ENCODE peak calls at places on chromosomes 7 and 10, in nine cellular contexts. V is cardiac fibroblast, B is GM12865, U is left lung, M is A673, A is spleen, D is neural progenitor cell, G is fibroblast of pulmonary artery, K is nephron progenitor cell. F is an unnamed sample.

GRCh38 chr10:23512355-23513058 is 73.6 kb downstream of the OTUD1 start:
- DNase-seq in V (peak), B (no peak), U (peak), M (peak), A (no peak), D (no peak), G (peak), K (no peak), F (no peak)

GRCh38 chr7:76023002-76023401 is 24.8 kb downstream of the STYXL1 start:
- DNase-seq in V (no peak), B (no peak), U (peak), M (no peak), A (no peak), D (no peak), G (no peak), K (no peak), F (no peak)

GRCh38 chr10:132836832-132837540 is 51.0 kb upstream of the NKX6-2 start:
- DNase-seq in V (peak), B (no peak), U (no peak), M (peak), A (peak), D (peak), G (peak), K (peak), F (peak)

GRCh38 chr7:79282051-79282694 is 171.3 kb downstream of the MAGI2 start:
- DNase-seq in V (peak), B (no peak), U (no peak), M (peak), A (no peak), D (peak), G (peak), K (peak), F (no peak)

GRCh38 chr10:130409931-130410330 is 273.7 kb downstream of the GLRX3 start:
- DNase-seq in V (no peak), B (no peak), U (no peak), M (no peak), A (no peak), D (no peak), G (no peak), K (no peak), F (no peak)

GRCh38 chr7:43637114-43637806 is 54.4 kb downstream of the STK17A start:
- DNase-seq in V (peak), B (no peak), U (no peak), M (peak), A (no peak), D (no peak), G (no peak), K (no peak), F (no peak)

GRCh38 chr10:85902046-85902445 is 464.5 kb downstream of the GRID1 start:
- DNase-seq in V (no peak), B (no peak), U (no peak), M (peak), A (no peak), D (no peak), G (peak), K (no peak), F (no peak)

GRCh38 chr10:128060341-128060851 is 65.8 kb downstream of the MKI67 start:
- DNase-seq in V (no peak), B (no peak), U (peak), M (no peak), A (peak), D (no peak), G (no peak), K (no peak), F (no peak)

GRCh38 chr10:46254467-46254866 is 32.3 kb upstream of the ANTXRL start:
- DNase-seq in V (no peak), B (no peak), U (no peak), M (no peak), A (no peak), D (no peak), G (no peak), K (no peak), F (no peak)

GRCh38 chr7:36726311-36726710 is 2.0 kb upstream of the AOAH start:
- DNase-seq in V (no peak), B (no peak), U (no peak), M (no peak), A (no peak), D (no peak), G (no peak), K (no peak), F (no peak)

GRCh38 chr10:91493313-91493712 is 83.2 kb downstream of the HECTD2 start:
- DNase-seq in V (peak), B (peak), U (no peak), M (peak), A (no peak), D (peak), G (peak), K (no peak), F (no peak)

GRCh38 chr7:102122026-102122425 is 164.6 kb upstream of the SH2B2 start:
- DNase-seq in V (peak), B (peak), U (no peak), M (peak), A (no peak), D (no peak), G (peak), K (no peak), F (no peak)

GRCh38 chr7:152865461-152865860 is 105.9 kb downstream of the ACTR3B start:
- DNase-seq in V (no peak), B (no peak), U (no peak), M (no peak), A (no peak), D (no peak), G (no peak), K (no peak), F (no peak)

GRCh38 chr7:103564416-103564815 is 118.4 kb upstream of the SLC26A5 start:
- DNase-seq in V (no peak), B (no peak), U (no peak), M (no peak), A (no peak), D (no peak), G (no peak), K (no peak), F (no peak)

GRCh38 chr7:135512135-135512887 is 2.4 kb upstream of the CNOT4 start:
- DNase-seq in V (peak), B (peak), U (no peak), M (peak), A (no peak), D (peak), G (peak), K (no peak), F (no peak)

GRCh38 chr7:83119002-83119358 is 43.7 kb downstream of the PCLO start:
- DNase-seq in V (no peak), B (no peak), U (no peak), M (no peak), A (no peak), D (no peak), G (no peak), K (no peak), F (no peak)

GRCh38 chr10:47311193-47311899 is 10.9 kb upstream of the GDF2 start:
- DNase-seq in V (no peak), B (no peak), U (no peak), M (no peak), A (peak), D (no peak), G (peak), K (no peak), F (no peak)

GRCh38 chr10:133044502-133044901 is 43.2 kb upstream of the ADGRA1 start:
- DNase-seq in V (peak), B (no peak), U (no peak), M (no peak), A (no peak), D (no peak), G (peak), K (peak), F (no peak)

GRCh38 chr10:114624941-114625780 is 32.9 kb downstream of the ABLIM1 start:
- DNase-seq in V (peak), B (no peak), U (no peak), M (no peak), A (no peak), D (no peak), G (no peak), K (no peak), F (no peak)

GRCh38 chr7:98251251-98251843 is 685 bp downstream of the TECPR1 start:
- DNase-seq in V (peak), B (peak), U (peak), M (no peak), A (peak), D (no peak), G (peak), K (no peak), F (no peak)

GRCh38 chr10:132035476-132035875 is 30.3 kb upstream of the JAKMIP3 start:
- DNase-seq in V (no peak), B (no peak), U (no peak), M (no peak), A (peak), D (no peak), G (no peak), K (no peak), F (no peak)

GRCh38 chr10:42836771-42837468 is 54.3 kb downstream of the BMS1 start:
- DNase-seq in V (peak), B (no peak), U (no peak), M (peak), A (no peak), D (no peak), G (peak), K (no peak), F (no peak)

GRCh38 chr7:37320840-37321468 is 127.7 kb downstream of the ELMO1 start:
- DNase-seq in V (no peak), B (no peak), U (no peak), M (no peak), A (no peak), D (no peak), G (no peak), K (no peak), F (no peak)

GRCh38 chr10:96614515-96614914 is 27.7 kb upstream of the TM9SF3 start:
- DNase-seq in V (peak), B (no peak), U (no peak), M (peak), A (no peak), D (no peak), G (peak), K (no peak), F (no peak)

GRCh38 chr10:120891367-120891766 is 40.2 kb downstream of the WDR11 start:
- DNase-seq in V (peak), B (no peak), U (no peak), M (peak), A (no peak), D (no peak), G (peak), K (no peak), F (no peak)

GRCh38 chr10:128437786-128438350 is 311.6 kb upstream of the MKI67 start:
- DNase-seq in V (no peak), B (no peak), U (no peak), M (no peak), A (no peak), D (no peak), G (no peak), K (no peak), F (no peak)

GRCh38 chr10:9608592-9608991 is 1409.1 kb upstream of the CELF2 start:
- DNase-seq in V (peak), B (no peak), U (no peak), M (no peak), A (no peak), D (no peak), G (peak), K (no peak), F (no peak)
- TF ChIP-seq CTCF in V (peak), B (peak), U (no peak), M (peak), A (no peak), D (peak), G (peak), K (peak), F (peak)

DNA sequence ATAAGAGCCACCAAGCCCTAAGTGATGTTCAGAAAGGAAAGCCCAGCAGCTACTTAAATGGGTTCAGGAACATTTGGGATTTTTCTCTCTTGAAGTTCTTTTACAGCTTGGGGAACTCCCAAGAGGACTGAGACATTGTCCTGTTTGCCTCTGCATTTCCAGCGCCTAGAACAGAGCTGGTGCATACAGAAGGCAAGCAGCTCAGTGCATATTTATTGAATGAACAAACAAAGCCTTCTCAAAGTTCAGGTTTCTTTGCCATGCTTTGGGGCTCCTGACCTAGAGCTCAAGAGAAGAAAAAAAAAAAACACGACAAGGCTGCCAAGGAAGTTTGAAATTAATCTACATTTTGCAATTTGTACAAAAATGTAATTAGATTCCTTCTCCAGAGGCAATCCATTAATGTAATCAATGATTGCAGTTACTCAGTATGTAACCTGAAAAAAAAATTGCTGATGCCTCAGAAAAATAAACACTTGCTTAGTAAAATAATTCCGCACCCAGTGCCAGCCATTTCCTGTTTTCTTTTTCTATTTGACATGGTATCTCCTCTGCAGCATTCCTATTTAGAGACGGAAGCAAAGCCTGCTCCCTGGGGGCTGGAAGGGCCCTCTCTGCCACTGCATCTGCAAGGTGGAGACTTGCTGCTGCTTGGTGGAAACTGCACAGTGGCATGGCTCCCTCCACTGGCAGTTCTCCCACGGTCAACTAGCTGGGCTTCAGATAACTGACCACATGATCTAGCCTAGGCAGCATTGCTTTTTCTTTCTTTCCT is 157.3 kb downstream of the TMEM178B start:
- DNase-seq in V (peak), B (peak), U (no peak), M (peak), A (no peak), D (peak), G (peak), K (peak), F (no peak)
- TF ChIP-seq CTCF in V (no peak), B (peak), U (no peak), M (peak), A (no peak), D (peak), G (no peak), K (peak), F (peak)

GRCh38 chr7:158445421-158446175 is 142.0 kb downstream of the PTPRN2 start:
- DNase-seq in V (no peak), B (no peak), U (no peak), M (no peak), A (no peak), D (peak), G (no peak), K (no peak), F (no peak)
- TF ChIP-seq CTCF in V (no peak), B (no peak), U (no peak), M (no peak), A (no peak), D (no peak), G (no peak), K (no peak), F (no peak)

DNA sequence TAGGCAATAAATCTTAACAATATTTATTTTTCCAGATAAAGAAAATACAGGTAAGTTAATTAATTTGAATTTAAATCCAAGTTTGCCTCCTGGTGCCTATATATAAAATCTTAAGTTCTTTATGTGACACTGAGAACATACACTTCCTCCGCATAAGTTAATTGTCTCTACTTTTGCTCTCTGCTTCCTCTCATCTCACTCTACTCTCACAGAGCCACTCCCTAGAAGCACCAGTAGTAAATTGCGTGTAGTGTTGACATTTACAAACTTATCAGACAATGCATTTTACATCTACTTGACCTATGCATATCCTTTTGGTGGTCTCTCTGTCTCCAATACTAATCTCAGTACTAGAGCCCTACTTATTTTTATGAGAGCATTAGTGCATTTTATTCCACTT is 144.5 kb downstream of the ETV1 start:
- DNase-seq in V (no peak), B (no peak), U (no peak), M (no peak), A (no peak), D (no peak), G (no peak), K (no peak), F (no peak)
- TF ChIP-seq CTCF in V (no peak), B (no peak), U (no peak), M (no peak), A (no peak), D (no peak), G (no peak), K (no peak), F (no peak)

GRCh38 chr10:78937800-78938694 is 130.7 kb upstream of the ZMIZ1 start:
- DNase-seq in V (no peak), B (no peak), U (no peak), M (peak), A (peak), D (no peak), G (no peak), K (no peak), F (no peak)
- TF ChIP-seq CTCF in V (no peak), B (peak), U (peak), M (peak), A (peak), D (no peak), G (peak), K (no peak), F (peak)

GRCh38 chr10:68333058-68333395 is 299 bp upstream of the PBLD start:
- DNase-seq in V (peak), B (no peak), U (no peak), M (no peak), A (no peak), D (no peak), G (peak), K (no peak), F (no peak)

GRCh38 chr10:68333452-68333851 is 724 bp upstream of the PBLD start:
- DNase-seq in V (no peak), B (no peak), U (no peak), M (no peak), A (no peak), D (no peak), G (no peak), K (no peak), F (no peak)

GRCh38 chr10:68332259-68333057 is at the start of gene PBLD:
- DNase-seq in V (peak), B (peak), U (peak), M (peak), A (peak), D (peak), G (peak), K (peak), F (peak)

GRCh38 chr10:68330852-68331454 is 911 bp upstream of the HNRNPH3 start:
- DNase-seq in V (peak), B (peak), U (peak), M (no peak), A (peak), D (peak), G (peak), K (peak), F (no peak)

DNA sequence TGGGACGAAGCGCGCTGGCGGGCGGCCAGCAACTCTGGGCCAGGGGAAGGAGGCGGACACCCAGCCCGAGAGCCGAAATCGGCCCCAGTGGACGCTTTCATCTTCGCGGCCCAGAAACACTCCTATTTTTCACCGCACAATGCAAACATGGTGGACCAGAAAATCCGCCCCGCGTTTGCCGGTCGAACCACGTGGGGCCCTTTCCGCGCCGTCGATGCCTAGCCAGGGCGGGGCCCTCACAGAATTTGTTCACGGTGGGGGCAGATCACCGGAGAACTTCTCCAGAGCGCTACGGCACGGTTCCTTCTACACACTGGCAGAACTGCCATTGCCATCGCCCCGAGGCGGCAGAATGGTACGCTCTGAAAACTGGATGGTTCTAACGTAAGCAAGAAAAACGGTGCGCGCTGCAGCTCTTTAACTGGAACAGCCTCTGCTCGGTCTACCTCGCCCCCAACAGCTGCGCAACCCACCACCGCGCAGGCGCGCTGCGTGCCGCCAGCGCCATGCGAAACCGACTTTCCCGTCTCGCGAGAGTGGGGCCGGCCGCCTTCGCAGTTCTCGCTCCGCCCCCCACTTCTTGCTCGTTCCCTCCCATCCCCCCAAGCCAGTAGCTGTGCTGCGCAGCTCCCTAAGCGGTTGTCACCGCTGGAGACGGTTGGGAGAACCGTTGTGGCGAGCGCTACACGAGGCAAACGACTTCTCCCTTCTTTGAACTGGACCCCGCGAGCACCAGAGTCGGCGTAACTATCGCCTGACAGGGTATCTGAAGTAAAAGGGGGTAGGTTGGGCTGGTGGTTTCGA is at the start of gene HNRNPH3:
- DNase-seq in V (peak), B (peak), U (peak), M (peak), A (peak), D (peak), G (peak), K (peak), F (peak)
- TF ChIP-seq CTCF in V (no peak), B (no peak), U (no peak), M (no peak), A (peak), D (peak), G (no peak), K (no peak), F (peak)

GRCh38 chr7:140661124-140661523 is 11.6 kb upstream of the ADCK2 start:
- DNase-seq in V (no peak), B (no peak), U (no peak), M (no peak), A (no peak), D (no peak), G (no peak), K (no peak), F (no peak)
- TF ChIP-seq CTCF in V (no peak), B (no peak), U (no peak), M (peak), A (no peak), D (peak), G (peak), K (no peak), F (no peak)

GRCh38 chr7:110446658-110447057 is 644.3 kb upstream of the LRRN3 start:
- DNase-seq in V (no peak), B (no peak), U (no peak), M (no peak), A (no peak), D (no peak), G (no peak), K (no peak), F (no peak)

GRCh38 chr7:110442386-110442837 is 648.5 kb upstream of the LRRN3 start:
- DNase-seq in V (peak), B (peak), U (no peak), M (peak), A (no peak), D (peak), G (peak), K (peak), F (no peak)
- TF ChIP-seq CTCF in V (peak), B (peak), U (no peak), M (peak), A (no peak), D (peak), G (peak), K (peak), F (peak)